ENCODE peak calls at places on chromosomes 4 and X, in four cellular contexts. E, J, X and T are unnamed samples. For H3K9me3, the result is how much of the 10 kb centered on the place peaks cover.

GRCh38 chr4:84100071-84100470 is 399.0 kb downstream of the NKX6-1 start:
- DNase-seq in J (no peak), X (no peak), E (no peak), T (no peak)

GRCh38 chrX:40006025-40007017 is 91.4 kb downstream of the BCOR start:
- DNase-seq in E (no peak), X (peak), J (peak), T (peak)

GRCh38 chrX:11416600-11416999 is 123.4 kb downstream of the AMELX start:
- DNase-seq in J (no peak), X (no peak), E (no peak), T (no peak)

GRCh38 chr4:176830971-176831370 is 38.2 kb upstream of the VEGFC start:
- DNase-seq in J (no peak), X (no peak), E (no peak), T (no peak)

GRCh38 chrX:149541521-149542047 is 772 bp downstream of the EOLA1 start:
- DNase-seq in X (no peak), E (no peak), J (no peak), T (no peak)

GRCh38 chrX:15834827-15835595 is 19.6 kb downstream of the AP1S2 start:
- DNase-seq in J (no peak), X (no peak), E (no peak), T (no peak)

GRCh38 chr4:23384741-23385140 is 505.1 kb downstream of the PPARGC1A start:
- DNase-seq in X (no peak), J (no peak), E (peak), T (no peak)

GRCh38 chrX:131895002-131895401 is 128.1 kb upstream of the STK26 start:
- DNase-seq in X (no peak), E (no peak), J (no peak), T (no peak)

GRCh38 chr4:138090145-138090917 is 151.8 kb downstream of the SLC7A11 start:
- DNase-seq in J (peak), E (peak), X (peak), T (no peak)

GRCh38 chrX:137792214-137792613 is 226.3 kb downstream of the ZIC3 start:
- DNase-seq in X (no peak), J (no peak), E (no peak), T (no peak)

GRCh38 chr4:167831853-167832252 is 260.5 kb upstream of the ANXA10 start:
- DNase-seq in E (no peak), J (no peak), X (no peak), T (no peak)

GRCh38 chr4:107017681-107018321 is 18.3 kb downstream of the DKK2 start:
- DNase-seq in E (no peak), J (no peak), X (no peak), T (no peak)

GRCh38 chr4:139977838-139978604 is 176.0 kb downstream of the MAML3 start:
- DNase-seq in X (no peak), J (no peak), E (no peak), T (no peak)

GRCh38 chr4:48557478-48557877 is 67.4 kb downstream of the ZAR1 start:
- DNase-seq in E (no peak), X (no peak), J (no peak), T (no peak)

GRCh38 chrX:148372925-148373324 is 127.5 kb upstream of the AFF2 start:
- DNase-seq in J (no peak), E (no peak), X (no peak), T (no peak)

GRCh38 chrX:103404225-103405008 is 28.1 kb downstream of the BEX3 start:
- DNase-seq in E (peak), X (peak), J (peak), T (peak)

GRCh38 chr4:56909083-56909981 is 1.6 kb downstream of the REST start:
- DNase-seq in E (peak), X (no peak), J (peak), T (peak)

GRCh38 chrX:56498756-56499155 is 64.7 kb upstream of the UBQLN2 start:
- DNase-seq in X (no peak), E (no peak), J (no peak), T (no peak)

GRCh38 chr4:15104825-15105224 is 102.5 kb downstream of the CPEB2 start:
- DNase-seq in X (no peak), J (no peak), E (no peak), T (no peak)

GRCh38 chr4:84615355-84615754 is 32.4 kb downstream of the CDS1 start:
- DNase-seq in E (no peak), X (no peak), J (no peak), T (no peak)

GRCh38 chr4:135476272-135476671 is 1274.7 kb upstream of the PABPC4L start:
- DNase-seq in J (no peak), E (no peak), X (no peak), T (no peak)

GRCh38 chr4:3851211-3851610 is 85.0 kb downstream of the ADRA2C start:
- DNase-seq in E (no peak), J (no peak), X (no peak), T (no peak)

GRCh38 chrX:46317158-46317557 is 228.1 kb downstream of the ZNF674 start:
- DNase-seq in E (no peak), X (no peak), J (no peak), T (no peak)

GRCh38 chrX:111101580-111101979 is 5.6 kb downstream of the PAK3 start:
- DNase-seq in E (no peak), X (no peak), J (no peak), T (no peak)

GRCh38 chrX:13956998-13957397 is 72.7 kb downstream of the GEMIN8 start:
- DNase-seq in J (no peak), E (no peak), X (no peak), T (no peak)

GRCh38 chrX:51614353-51614752 is 4.4 kb downstream of the CENPVL3 start:
- DNase-seq in J (no peak), X (no peak), E (no peak), T (no peak)

GRCh38 chr4:111641813-111642579 is 503.3 kb upstream of the FAM241A start:
- DNase-seq in X (peak), E (peak), J (no peak), T (no peak)

GRCh38 chr4:73869130-73870055 is at the start of gene CXCL1:
- DNase-seq in X (peak), E (peak), J (peak), T (peak)

GRCh38 chr4:185004562-185005208 is 13.6 kb upstream of the HELT start:
- DNase-seq in E (no peak), J (peak), X (peak), T (peak)

GRCh38 chrX:22542641-22543040 is 269.9 kb downstream of the CBLL2 start:
- DNase-seq in E (no peak), X (no peak), J (no peak), T (no peak)

GRCh38 chr4:152738812-152739211 is 40.7 kb downstream of the TIGD4 start:
- DNase-seq in E (no peak), X (no peak), J (no peak), T (no peak)

GRCh38 chrX:18894156-18894555 is 89.8 kb downstream of the PHKA2 start:
- DNase-seq in E (no peak), X (peak), J (no peak), T (no peak)

GRCh38 chr4:46016306-46016705 is 107.5 kb downstream of the GABRG1 start:
- DNase-seq in J (no peak), E (no peak), X (no peak), T (no peak)

GRCh38 chr4:88998941-88999340 is 58.0 kb downstream of the FAM13A start:
- DNase-seq in X (no peak), J (no peak), E (no peak), T (no peak)

GRCh38 chr4:7240341-7240740 is 48.0 kb downstream of the SORCS2 start:
- DNase-seq in X (no peak), E (no peak), J (no peak), T (no peak)

GRCh38 chr4:112173593-112174559 is 28.6 kb downstream of the FAM241A start:
- DNase-seq in J (no peak), X (peak), E (peak), T (no peak)

GRCh38 chrX:140507223-140507981 is 2.5 kb upstream of the SOX3 start:
- DNase-seq in X (no peak), J (no peak), E (peak), T (no peak)

GRCh38 chrX:140507982-140508305 is 3.1 kb upstream of the SOX3 start:
- DNase-seq in E (peak), J (no peak), X (no peak), T (no peak)

GRCh38 chrX:140504371-140505324 is at the start of gene SOX3:
- DNase-seq in E (no peak), J (no peak), X (no peak), T (no peak)

GRCh38 chrX:140503714-140504351 is 1.0 kb downstream of the SOX3 start:
- DNase-seq in E (peak), J (no peak), X (peak), T (peak)

DNA sequence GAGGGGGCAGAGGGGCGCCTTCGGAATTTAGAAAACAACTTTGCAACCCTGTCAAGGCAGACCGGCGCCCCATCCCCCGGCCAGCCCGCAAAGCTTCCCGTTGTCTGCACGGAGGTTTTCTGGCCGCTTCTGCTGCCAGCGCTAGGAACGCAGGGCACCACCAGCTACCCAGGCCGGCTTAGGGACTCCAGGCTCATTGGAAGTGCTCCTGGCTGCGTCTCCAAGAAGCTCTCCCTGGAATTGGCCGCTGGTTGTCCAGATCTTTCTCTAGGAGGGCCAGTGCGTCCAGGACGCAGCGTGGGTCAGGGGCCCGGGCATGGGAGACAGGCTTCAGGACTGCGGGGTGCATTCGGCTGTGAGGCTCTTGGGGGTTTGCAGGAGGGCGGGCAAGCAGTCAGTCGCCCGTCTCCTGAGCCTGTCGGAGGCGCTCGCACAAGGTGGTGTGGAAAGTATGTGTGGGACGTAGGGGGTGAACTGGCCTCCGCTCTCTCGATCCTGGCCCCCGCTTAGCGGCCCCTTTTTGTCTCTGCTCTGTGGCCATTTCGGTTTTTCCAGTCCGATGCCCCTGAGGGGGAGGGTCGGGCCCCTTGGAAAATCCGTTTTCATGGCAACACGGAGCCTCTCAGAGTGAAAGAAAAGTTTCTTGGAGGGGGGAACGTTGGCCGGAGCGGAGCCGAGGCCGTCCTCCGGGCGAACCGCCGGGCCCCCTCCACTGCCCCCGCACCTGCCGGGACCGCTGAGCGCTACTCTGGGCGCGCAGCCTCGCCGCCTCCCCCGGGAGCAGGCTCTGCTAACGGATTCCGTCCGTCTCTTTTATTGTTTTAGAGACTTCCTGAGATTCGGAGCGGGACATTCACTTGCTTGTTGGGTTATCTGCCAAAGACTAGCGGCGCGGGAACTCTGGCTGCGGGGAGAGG is 810 bp upstream of the SOX3 start:
- DNase-seq in J (no peak), E (peak), X (no peak), T (no peak)
- H3K4me3 ChIP-seq in J (no peak), E (no peak), X (peak), T (no peak)

DNA sequence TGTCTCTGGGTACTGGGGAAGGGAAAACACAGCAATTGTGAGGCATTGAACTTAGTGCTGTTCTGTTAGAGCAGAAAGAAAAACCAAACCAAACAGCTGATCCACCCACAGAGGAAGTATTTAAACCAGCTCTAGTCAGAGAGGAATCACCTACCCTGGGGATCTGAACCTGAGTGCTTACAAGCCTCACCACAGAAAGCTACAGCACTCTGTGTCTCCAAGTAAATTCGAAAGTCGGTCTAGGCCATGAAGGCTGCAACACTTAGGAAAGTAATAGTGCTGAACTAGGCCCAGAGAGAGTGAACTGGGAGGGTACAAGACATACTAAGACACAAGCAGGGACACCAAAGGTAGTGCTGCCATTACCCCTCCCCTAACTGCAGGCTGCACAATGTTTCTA is 142.2 kb upstream of the CXorf51A start:
- DNase-seq in J (no peak), X (no peak), E (no peak), T (no peak)
- H3K9me3 ChIP-seq in J (under half), X (under half), E (under half), T (under half)

GRCh38 chr4:37827802-37828321 is 1.4 kb downstream of the PGM2 start:
- DNase-seq in J (no peak), E (no peak), X (no peak), T (no peak)
- H3K4me3 ChIP-seq in J (peak), E (peak), X (peak), T (peak)

DNA sequence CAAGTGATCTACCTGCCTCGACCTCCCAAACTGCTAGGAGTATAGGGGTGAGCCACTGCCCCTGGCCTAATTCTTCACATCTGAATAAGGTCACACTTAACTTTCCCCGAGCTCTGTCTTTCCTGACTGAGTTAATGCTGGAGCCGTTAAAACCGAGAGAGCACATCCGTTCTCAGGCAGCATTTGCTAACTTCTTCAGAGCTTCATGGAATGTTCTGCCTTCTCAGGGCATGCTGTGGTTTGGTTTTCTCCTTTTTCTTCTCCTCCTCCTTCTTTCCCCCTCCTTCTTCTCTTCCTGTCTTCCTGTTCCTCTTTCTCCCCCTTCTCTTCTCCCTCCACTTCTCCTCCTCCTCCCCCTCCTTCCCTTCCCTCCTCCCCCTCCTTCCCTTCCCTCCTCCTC is 119.9 kb downstream of the ASMT start:
- DNase-seq in J (no peak), X (no peak), E (no peak), T (no peak)
- H3K9me3 ChIP-seq in J (under half), X (under half), E (under half), T (under half)

DNA sequence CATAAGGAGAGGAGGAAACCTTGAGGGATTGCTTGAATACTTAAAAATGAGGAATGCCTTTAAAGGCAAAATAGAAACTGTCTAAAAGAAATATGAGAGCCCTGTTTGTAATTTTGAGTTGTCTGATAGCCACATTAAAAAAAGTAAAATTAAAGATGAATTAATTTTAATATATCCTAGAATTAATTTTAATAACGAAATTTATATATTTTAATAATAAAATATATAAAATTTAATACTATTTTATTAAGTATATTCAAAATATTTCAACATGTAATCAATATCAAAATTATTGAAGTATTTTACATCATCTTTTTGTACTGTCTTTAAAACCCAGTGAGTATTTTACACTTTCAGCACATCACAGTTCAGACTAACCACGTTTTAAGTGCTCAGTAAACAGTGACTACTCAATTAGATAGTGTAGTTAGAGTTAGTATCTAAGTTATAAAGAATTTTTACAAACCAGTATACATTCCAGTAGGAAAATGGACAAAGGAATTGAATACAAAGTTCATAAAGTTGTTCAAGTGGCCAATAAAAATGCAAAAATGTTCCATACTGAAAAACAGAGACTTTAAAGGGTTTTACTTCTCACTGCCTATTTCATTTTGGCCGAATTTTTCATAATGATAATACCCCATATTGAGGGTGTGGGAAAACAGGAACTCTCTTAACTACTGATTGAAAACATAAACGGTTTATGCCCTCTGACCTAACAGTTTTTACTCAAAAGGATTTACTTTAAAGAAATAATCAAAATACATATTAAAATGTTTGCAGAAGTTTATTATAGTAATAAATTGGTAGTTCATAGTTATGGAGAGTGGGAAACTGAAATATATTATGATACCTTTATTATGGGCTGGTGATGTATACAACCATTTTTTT is 2.9 kb downstream of the SLC30A9 start:
- DNase-seq in X (no peak), J (no peak), E (no peak), T (no peak)
- H3K4me3 ChIP-seq in X (no peak), J (no peak), E (peak), T (no peak)

GRCh38 chrX:154140206-154140605 is 3.8 kb upstream of the OPN1LW start:
- DNase-seq in X (no peak), J (no peak), E (no peak), T (no peak)

GRCh38 chrX:154140742-154141141 is 3.3 kb upstream of the OPN1LW start:
- DNase-seq in J (no peak), E (no peak), X (no peak), T (no peak)

GRCh38 chrX:154135458-154136229 is 8.4 kb upstream of the OPN1LW start:
- DNase-seq in J (no peak), E (peak), X (no peak), T (no peak)

GRCh38 chrX:154138857-154139256 is 5.2 kb upstream of the OPN1LW start:
- DNase-seq in X (no peak), J (no peak), E (no peak), T (no peak)

GRCh38 chrX:154136627-154137161 is 7.3 kb upstream of the OPN1LW start:
- DNase-seq in J (peak), X (peak), E (peak), T (peak)
- H3K9me3 ChIP-seq in J (under half), X (under half), E (under half), T (under half)